ENCODE peak calls at places on chromosomes 4 and X, in ten cellular contexts. G is fibroblast of lung; R is CD4-positive, alpha-beta T cell; H is aorta; F is stimulated activated CD4-positive, alpha-beta T cell treated with anti-CD3 and anti-CD28 coated beads, Interleukin-15, amount 100 ng/mL, for 1 hour; W is NCI-H1417; N is mammary epithelial cell; S is amniotic epithelial cell; A is ovary; V is activated CD4-positive, alpha-beta T cell treated with anti-CD3 and anti-CD28 coated beads for 48 hours. L is an unnamed sample.

GRCh38 chrX:119238557-119238956 is 2.5 kb downstream of the PGRMC1 start:
- DNase-seq in V (no peak), A (no peak), G (peak; percentile 31), N (peak; percentile 2), H (no peak), R (no peak), W (no peak), F (no peak), S (no peak), L (no peak)

GRCh38 chr4:184097240-184097619 is 120.4 kb downstream of the ENPP6 start:
- DNase-seq in R (no peak), V (peak; percentile 46), G (no peak), W (no peak), F (no peak), H (peak; percentile 81), A (peak; percentile 61), S (no peak), N (peak; percentile 25), L (peak; percentile 87)

GRCh38 chr4:8905773-8906667 is 34.4 kb upstream of the HMX1 start:
- DNase-seq in W (no peak), F (no peak), V (no peak), H (peak; percentile 33), S (no peak), G (no peak), R (peak; percentile 23), A (no peak), N (no peak), L (no peak)

GRCh38 chr4:142274137-142274536 is 572.0 kb downstream of the INPP4B start:
- DNase-seq in W (no peak), N (peak; percentile 71), G (peak; percentile 82), V (no peak), R (no peak), F (no peak), S (peak; percentile 21), A (no peak), H (no peak), L (no peak)

GRCh38 chrX:138756234-138756633 is 44.7 kb upstream of the FGF13 start:
- DNase-seq in S (no peak), N (peak; percentile 37), F (no peak), R (no peak), H (peak; percentile 58), W (no peak), G (peak; percentile 78), A (peak; percentile 19), V (no peak), L (peak; percentile 67)

GRCh38 chr4:38804654-38805295 is at the start of gene TLR1:
- DNase-seq in N (peak; percentile 43), V (peak; percentile 7), H (no peak), F (no peak), S (peak; percentile 70), W (no peak), G (peak; percentile 54), R (no peak), A (no peak), L (no peak)

GRCh38 chr4:78512357-78512920 is 39.1 kb upstream of the ANXA3 start:
- DNase-seq in N (no peak), S (no peak), A (no peak), F (no peak), H (no peak), V (no peak), W (no peak), R (no peak), G (no peak), L (peak; percentile 18)

GRCh38 chrX:71941771-71942170 is 31.1 kb downstream of the NHSL2 start:
- DNase-seq in R (no peak), V (no peak), S (peak; percentile 76), G (peak; percentile 86), N (no peak), H (peak; percentile 61), F (no peak), W (no peak), A (peak; percentile 31), L (peak; percentile 71)

GRCh38 chr4:70902577-70903281 is 560 bp downstream of the MOB1B start:
- DNase-seq in S (peak; percentile 48), H (no peak), R (peak; percentile 39), F (no peak), N (no peak), A (no peak), V (peak; percentile 35), G (no peak), W (peak; percentile 82), L (no peak)

GRCh38 chr4:140686799-140687198 is 69.4 kb downstream of the TBC1D9 start:
- DNase-seq in V (no peak), G (no peak), H (no peak), N (no peak), R (no peak), A (no peak), W (no peak), S (no peak), F (no peak), L (no peak)

GRCh38 chr4:56870927-56871326 is 36.8 kb upstream of the REST start:
- DNase-seq in R (no peak), W (peak; percentile 46), H (no peak), N (no peak), V (no peak), S (no peak), F (no peak), A (no peak), G (peak; percentile 29), L (no peak)

GRCh38 chr4:16844796-16845586 is 53.5 kb downstream of the LDB2 start:
- DNase-seq in F (no peak), R (no peak), V (no peak), A (no peak), W (no peak), N (no peak), G (peak; percentile 73), H (no peak), S (no peak), L (no peak)

GRCh38 chr4:19835429-19835828 is 416.3 kb upstream of the SLIT2 start:
- DNase-seq in A (no peak), V (no peak), F (no peak), N (no peak), S (no peak), G (no peak), H (no peak), W (no peak), R (no peak), L (no peak)

GRCh38 chr4:107131295-107131694 is 95.2 kb upstream of the DKK2 start:
- DNase-seq in G (peak; percentile 60), R (no peak), W (no peak), S (peak; percentile 59), N (no peak), A (no peak), V (no peak), H (no peak), F (no peak), L (no peak)

GRCh38 chrX:16148896-16149295 is 18.4 kb upstream of the MAGEB17 start:
- DNase-seq in S (peak; percentile 8), A (no peak), R (no peak), N (peak; percentile 75), H (no peak), F (no peak), W (no peak), G (peak; percentile 25), V (no peak), L (no peak)

GRCh38 chr4:139764686-139765085 is 99.1 kb downstream of the MGST2 start:
- DNase-seq in F (no peak), H (no peak), R (no peak), W (no peak), G (no peak), S (no peak), V (no peak), N (no peak), A (no peak), L (no peak)

L was measured in right cardiac atrium.